ENCODE peak calls at places on chromosomes 7 and 10, in six cellular contexts. S, X, C, V, B and P are unnamed samples.

GRCh38 chr7:27303021-27303420 is 60.4 kb downstream of the EVX1 start:
- DNase-seq in S (no peak), V (no peak), B (no peak), X (no peak), C (no peak), P (no peak)

GRCh38 chr7:925601-926000 is 28.9 kb downstream of the ADAP1 start:
- DNase-seq in S (peak; percentile 9), V (peak; percentile 44), X (no peak), C (no peak), B (no peak), P (no peak)

GRCh38 chr7:26436996-26437547 is 145.4 kb downstream of the SNX10 start:
- DNase-seq in C (no peak), V (no peak), X (no peak), B (no peak), S (no peak), P (no peak)

GRCh38 chr7:44114586-44115310 is 8.6 kb downstream of the POLD2 start:
- DNase-seq in V (no peak), X (no peak), S (no peak), B (no peak), C (no peak), P (no peak)

GRCh38 chr7:86904949-86905834 is 154.3 kb downstream of the ELAPOR2 start:
- DNase-seq in X (peak; percentile 67), V (no peak), B (peak; percentile 35), S (peak; percentile 12), C (no peak), P (peak; percentile 16)

GRCh38 chr7:510782-511281 is 8.8 kb downstream of the PDGFA start:
- DNase-seq in X (no peak), S (no peak), C (no peak), V (no peak), B (no peak), P (no peak)

GRCh38 chr7:6157685-6158423 is 114.6 kb downstream of the CYTH3 start:
- DNase-seq in X (no peak), C (no peak), S (no peak), B (no peak), V (no peak), P (no peak)

GRCh38 chr7:82507365-82507975 is 63.9 kb upstream of the CACNA2D1 start:
- DNase-seq in S (no peak), B (no peak), V (no peak), C (no peak), X (peak; percentile 30), P (no peak)

GRCh38 chr7:104679085-104679484 is 334.9 kb upstream of the KMT2E start:
- DNase-seq in C (no peak), S (no peak), X (no peak), B (no peak), V (no peak), P (no peak)

GRCh38 chr7:1192171-1192676 is 32.2 kb upstream of the ZFAND2A start:
- DNase-seq in S (no peak), V (no peak), C (no peak), B (no peak), X (no peak), P (no peak)

GRCh38 chr10:34254596-34254995 is 560.5 kb downstream of the PARD3 start:
- DNase-seq in V (no peak), B (no peak), C (peak; percentile 12), S (no peak), X (no peak), P (peak; percentile 92)

GRCh38 chr10:10039600-10039999 is 978.1 kb upstream of the CELF2 start:
- DNase-seq in X (no peak), V (no peak), B (no peak), C (no peak), S (no peak), P (no peak)

GRCh38 chr10:127117125-127117524 is 79.3 kb downstream of the INSYN2A start:
- DNase-seq in B (peak; percentile 35), C (no peak), S (peak; percentile 81), X (peak; percentile 72), V (peak; percentile 86), P (peak; percentile 12)

GRCh38 chr10:44186821-44187220 is 198.1 kb downstream of the CXCL12 start:
- DNase-seq in V (no peak), B (no peak), C (no peak), X (no peak), S (no peak), P (no peak)

GRCh38 chr7:42522227-42522991 is 285.4 kb upstream of the GLI3 start:
- DNase-seq in V (peak; percentile 59), S (peak; percentile 26), C (no peak), B (no peak), X (peak; percentile 74), P (no peak)

GRCh38 chr10:63593576-63593975 is 72.4 kb downstream of the REEP3 start:
- DNase-seq in C (no peak), B (no peak), V (no peak), X (no peak), S (no peak), P (no peak)

GRCh38 chr7:9835204-9835603 is 1138.5 kb upstream of the PHF14 start:
- DNase-seq in V (no peak), S (no peak), B (no peak), X (no peak), C (no peak), P (no peak)
- TF ChIP-seq CREB1 in V (no peak), S (no peak), B (no peak), X (no peak), C (no peak), P (no peak)

GRCh38 chr7:23277359-23277989 is 21.7 kb upstream of the MALSU1 start:
- DNase-seq in C (peak; percentile 41), S (no peak), V (no peak), X (peak; percentile 90), B (peak; percentile 53), P (peak; percentile 76)
- TF ChIP-seq CREB1 in C (no peak), S (no peak), V (no peak), X (no peak), B (no peak), P (no peak)

GRCh38 chr10:84308481-84309304 is 19.7 kb upstream of the CCSER2 start:
- DNase-seq in X (no peak), S (no peak), V (no peak), B (no peak), C (peak; percentile 26), P (no peak)
- TF ChIP-seq CREB1 in X (no peak), S (no peak), V (no peak), B (no peak), C (no peak), P (no peak)

DNA sequence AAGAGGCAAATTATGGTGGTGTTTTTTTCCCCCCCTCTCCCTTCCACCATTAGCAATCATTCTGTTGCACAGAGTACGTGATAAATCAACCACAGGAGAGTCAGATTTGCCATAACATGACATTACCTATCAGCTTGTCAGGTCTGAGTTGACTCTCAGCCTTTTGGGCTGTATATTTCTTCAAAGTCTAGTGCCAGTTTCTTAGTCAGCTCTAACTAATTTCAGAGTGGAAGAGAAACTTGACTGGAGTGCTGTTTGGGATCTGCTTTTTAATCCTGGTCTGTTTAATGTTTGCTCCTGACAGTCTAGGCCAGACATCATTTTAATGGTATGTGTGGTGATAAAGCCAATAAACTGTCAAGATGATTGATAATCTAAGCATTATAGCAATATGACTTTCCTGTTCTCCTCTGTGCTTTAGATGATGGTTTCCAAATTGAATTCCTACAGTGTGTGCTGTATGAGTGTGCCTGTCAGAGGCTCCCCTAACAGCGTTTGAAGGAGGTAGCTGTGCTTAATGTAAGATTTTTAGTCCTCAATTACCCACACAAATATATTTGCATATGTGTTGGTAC is 76.9 kb downstream of the LRMDA start:
- DNase-seq in V (no peak), X (no peak), B (no peak), S (no peak), C (no peak), P (no peak)
- TF ChIP-seq CREB1 in V (no peak), X (no peak), B (no peak), S (no peak), C (no peak), P (no peak)

GRCh38 chr10:60679388-60679987 is 98.8 kb upstream of the CDK1 start:
- DNase-seq in S (no peak), V (no peak), X (no peak), C (no peak), B (no peak), P (no peak)
- TF ChIP-seq CREB1 in S (no peak), V (no peak), X (no peak), C (no peak), B (no peak), P (no peak)